ENCODE peak calls at places on chromosomes 5 and 9, in four cellular contexts. E, J, D and L are unnamed samples.

GRCh38 chr5:132065351-132065937 is 5.0 kb downstream of the IL3 start:
- DNase-seq in E (peak), J (peak), D (peak), L (peak)

GRCh38 chr5:134547999-134548626 is 22.6 kb downstream of the JADE2 start:
- DNase-seq in J (no peak), D (no peak), E (no peak), L (no peak)

GRCh38 chr5:107217721-107218130 is 453.0 kb downstream of the EFNA5 start:
- DNase-seq in E (no peak), J (no peak), D (peak), L (no peak)

GRCh38 chr9:109846781-109847180 is 66.8 kb downstream of the PALM2AKAP2 start:
- DNase-seq in E (no peak), J (no peak), D (no peak), L (no peak)

GRCh38 chr5:172115541-172115982 is 72.5 kb downstream of the STK10 start:
- DNase-seq in D (no peak), E (no peak), J (peak), L (peak)

GRCh38 chr5:111278824-111279504 is 54.8 kb downstream of the CAMK4 start:
- DNase-seq in D (peak), E (peak), J (peak), L (peak)

GRCh38 chr5:104344809-104345512 is 782.4 kb upstream of the NUDT12 start:
- DNase-seq in J (no peak), D (peak), E (no peak), L (no peak)

GRCh38 chr5:168612996-168613395 is 33.8 kb upstream of the PANK3 start:
- DNase-seq in E (peak), D (no peak), J (no peak), L (no peak)

GRCh38 chr9:135507104-135508035 is 6.9 kb downstream of the MRPS2 start:
- DNase-seq in J (no peak), E (no peak), D (no peak), L (no peak)

GRCh38 chr9:34992376-34992951 is 2.9 kb downstream of the DNAJB5 start:
- DNase-seq in J (peak), D (peak), E (no peak), L (no peak)

GRCh38 chr9:135515083-135515511 is 6.1 kb upstream of the LCN1 start:
- DNase-seq in J (no peak), D (no peak), E (no peak), L (no peak)

GRCh38 chr5:21654-22233 is 70.2 kb upstream of the PLEKHG4B start:
- DNase-seq in J (no peak), E (no peak), D (peak), L (no peak)

GRCh38 chr9:20512636-20513035 is 109.7 kb downstream of the MLLT3 start:
- DNase-seq in D (no peak), E (no peak), J (no peak), L (no peak)

GRCh38 chr5:7391215-7391614 is 4.7 kb upstream of the ADCY2 start:
- DNase-seq in D (no peak), J (no peak), E (no peak), L (no peak)

GRCh38 chr5:132487841-132488555 is 2.6 kb downstream of the IRF1 start:
- DNase-seq in J (no peak), E (peak), D (no peak), L (peak)

GRCh38 chr5:93574041-93574938 is 6.7 kb downstream of the NR2F1-AS1 start:
- DNase-seq in J (no peak), D (no peak), E (no peak), L (no peak)

GRCh38 chr5:134289509-134290113 is 63.7 kb upstream of the PPP2CA start:
- DNase-seq in D (peak), J (peak), E (peak), L (no peak)

GRCh38 chr5:170313344-170313743 is 15.8 kb upstream of the LCP2 start:
- DNase-seq in E (no peak), D (no peak), J (peak), L (no peak)

GRCh38 chr5:42143361-42143760 is 218.3 kb downstream of the FBXO4 start:
- DNase-seq in J (no peak), E (no peak), D (no peak), L (no peak)
- TF ChIP-seq CTCF in J (no peak), E (no peak), D (no peak), L (no peak)

GRCh38 chr5:100430268-100430900 is 104.8 kb upstream of the FAM174A start:
- DNase-seq in D (peak), J (peak), E (peak), L (peak)
- TF ChIP-seq CTCF in D (peak), J (peak), E (peak), L (peak)

GRCh38 chr9:547309-547708 is 294.2 kb upstream of the DMRT1 start:
- DNase-seq in D (no peak), E (no peak), J (no peak), L (no peak)

GRCh38 chr9:551986-552930 is 289.2 kb upstream of the DMRT1 start:
- DNase-seq in J (no peak), D (peak), E (no peak), L (no peak)

GRCh38 chr9:549425-549997 is 292.0 kb upstream of the DMRT1 start:
- DNase-seq in D (no peak), E (no peak), J (no peak), L (no peak)

GRCh38 chr9:546797-547223 is 294.7 kb upstream of the DMRT1 start:
- DNase-seq in D (peak), J (no peak), E (no peak), L (no peak)

GRCh38 chr9:550267-550790 is 291.2 kb upstream of the DMRT1 start:
- DNase-seq in J (no peak), E (peak), D (no peak), L (no peak)
- TF ChIP-seq CTCF in J (no peak), E (peak), D (no peak), L (no peak)

GRCh38 chr9:31799953-31800609 is 584.4 kb upstream of the ACO1 start:
- DNase-seq in D (peak), E (no peak), J (no peak), L (no peak)
- TF ChIP-seq CTCF in D (peak), E (no peak), J (peak), L (no peak)